ENCODE peak calls at places on chromosomes 16 and 17, in ten cellular contexts. P is cardiac muscle cell; U is BJ; R is stimulated activated CD4-positive, alpha-beta T cell treated with anti-CD3 and anti-CD28 coated beads, Interleukin-15, amount 100 ng/mL, for 1 hour; Q is ascending aorta; S is OCI-LY7; W is LoVo; D is activated gamma-delta T cell treated with Interleukin-2 at 50 U/mL for 16 hours; J is H9; M is stimulated activated CD8-positive, alpha-beta memory T cell treated with anti-CD3 and anti-CD28 coated beads, Interleukin-15, amount 100 ng/mL, for 48 hours. H is an unnamed sample.

GRCh38 chr16:78703951-78704350 is 604.5 kb downstream of the WWOX start:
- DNase-seq in D (no peak), M (no peak), R (no peak), W (no peak), P (no peak), U (no peak), J (no peak), S (no peak), Q (no peak), H (no peak)

GRCh38 chr17:82603981-82604448 is 44.2 kb downstream of the WDR45B start:
- DNase-seq in P (no peak), R (no peak), J (no peak), D (peak), Q (peak), M (no peak), S (no peak), W (no peak), U (no peak), H (no peak)

GRCh38 chr16:67241008-67241900 is 6.0 kb downstream of the FHOD1 start:
- DNase-seq in U (peak), Q (peak), S (no peak), D (no peak), J (peak), M (no peak), W (no peak), R (no peak), P (no peak), H (no peak)

GRCh38 chr17:60361889-60362288 is 30.0 kb downstream of the USP32 start:
- DNase-seq in M (no peak), P (no peak), Q (no peak), S (no peak), W (no peak), R (no peak), U (no peak), D (no peak), J (no peak), H (no peak)

GRCh38 chr16:55569025-55569424 is 2.5 kb downstream of the CAPNS2 start:
- DNase-seq in R (no peak), W (no peak), M (no peak), U (no peak), P (no peak), D (no peak), J (no peak), Q (no peak), S (no peak), H (no peak)

GRCh38 chr17:70288540-70289290 is 119.4 kb downstream of the KCNJ2 start:
- DNase-seq in D (no peak), M (no peak), P (no peak), W (no peak), R (no peak), J (no peak), U (no peak), S (no peak), Q (no peak), H (no peak)

GRCh38 chr17:46730679-46731078 is 87.8 kb downstream of the WNT3 start:
- DNase-seq in W (no peak), Q (no peak), M (no peak), J (no peak), U (no peak), D (no peak), P (no peak), R (no peak), S (no peak), H (no peak)

GRCh38 chr16:2689968-2690830 is 7.9 kb downstream of the KCTD5 start:
- DNase-seq in J (no peak), R (no peak), U (no peak), P (no peak), Q (no peak), M (no peak), S (no peak), W (no peak), D (no peak), H (no peak)

GRCh38 chr16:990516-991291 is 9.1 kb downstream of the SOX8 start:
- DNase-seq in W (no peak), P (no peak), U (no peak), R (no peak), J (no peak), Q (no peak), D (no peak), S (no peak), M (no peak), H (no peak)

GRCh38 chr17:77318021-77318420 is 177.3 kb downstream of the SEC14L1 start:
- DNase-seq in M (no peak), R (no peak), D (no peak), S (no peak), U (no peak), J (no peak), W (no peak), Q (no peak), P (no peak), H (no peak)

GRCh38 chr17:27241346-27241946 is 52.5 kb upstream of the WSB1 start:
- DNase-seq in D (no peak), M (no peak), J (peak), Q (no peak), S (no peak), W (peak), U (no peak), R (no peak), P (no peak), H (no peak)

H was measured in HS-27A.